ENCODE peak calls at places on chromosomes 1 and 21, in four cellular contexts. U is fibroblast of lung, Y is fibroblast of pulmonary artery, Q is amniotic stem cell. R is an unnamed sample.

GRCh38 chr1:225849905-225850304 is 32.3 kb downstream of the TMEM63A start:
- DNase-seq in U (no peak), Y (no peak), Q (no peak), R (no peak)

GRCh38 chr1:175072131-175072941 is 4.7 kb downstream of the TNN start:
- DNase-seq in U (peak; percentile 52), Y (peak; percentile 45), Q (peak; percentile 46), R (peak; percentile 5)

GRCh38 chr1:84721152-84721551 is 30.9 kb upstream of the SSX2IP start:
- DNase-seq in U (no peak), Y (peak; percentile 51), Q (peak; percentile 43), R (no peak)

GRCh38 chr21:42847051-42847707 is 32.2 kb downstream of the WDR4 start:
- DNase-seq in U (no peak), Y (no peak), Q (no peak), R (no peak)

GRCh38 chr1:164774819-164775654 is 216.1 kb downstream of the PBX1 start:
- DNase-seq in U (no peak), Y (no peak), Q (no peak), R (no peak)

GRCh38 chr1:2212167-2212541 is 16.0 kb upstream of the SKI start:
- DNase-seq in U (no peak), Y (no peak), Q (no peak), R (no peak)

GRCh38 chr1:246690100-246690499 is 34.1 kb upstream of the SCCPDH start:
- DNase-seq in U (no peak), Y (no peak), Q (no peak), R (no peak)

GRCh38 chr1:14997646-14998276 is 155.8 kb upstream of the TMEM51 start:
- DNase-seq in U (no peak), Y (no peak), Q (no peak), R (no peak)

GRCh38 chr1:45833361-45833760 is 29.9 kb downstream of the MAST2 start:
- DNase-seq in U (no peak), Y (no peak), Q (no peak), R (no peak)

GRCh38 chr1:23801338-23801748 is 789 bp upstream of the GALE start:
- DNase-seq in U (no peak), Y (no peak), Q (no peak), R (no peak)

GRCh38 chr1:38268226-38268625 is 221.6 kb upstream of the POU3F1 start:
- DNase-seq in U (no peak), Y (no peak), Q (no peak), R (no peak)

GRCh38 chr1:217211484-217211883 is 419.4 kb downstream of the GPATCH2 start:
- DNase-seq in U (no peak), Y (no peak), Q (no peak), R (no peak)

GRCh38 chr21:36105327-36105842 is 29.5 kb upstream of the CBR3 start:
- DNase-seq in U (no peak), Y (no peak), Q (no peak), R (no peak)

GRCh38 chr1:172143384-172144025 is 277.0 kb upstream of the C1orf105 start:
- DNase-seq in U (peak; percentile 89), Y (peak; percentile 92), Q (no peak), R (no peak)

GRCh38 chr1:113396585-113396984 is 6.3 kb downstream of the MAGI3 start:
- DNase-seq in U (peak; percentile 68), Y (peak; percentile 64), Q (peak; percentile 42), R (no peak)

GRCh38 chr1:78038071-78038470 is 7.7 kb upstream of the GIPC2 start:
- DNase-seq in U (peak; percentile 89), Y (peak; percentile 76), Q (no peak), R (no peak)

GRCh38 chr1:84145051-84145450 is 980 bp downstream of the PRKACB start:
- DNase-seq in U (no peak), Y (no peak), Q (no peak), R (no peak)

GRCh38 chr1:116902027-116902426 is 7.7 kb upstream of the PTGFRN start:
- DNase-seq in U (no peak), Y (no peak), Q (no peak), R (no peak)

GRCh38 chr1:223429313-223429731 is 36.1 kb downstream of the CCDC185 start:
- DNase-seq in U (no peak), Y (no peak), Q (no peak), R (no peak)

GRCh38 chr1:9444532-9444931 is 94.7 kb upstream of the SLC25A33 start:
- DNase-seq in U (no peak), Y (no peak), Q (no peak), R (no peak)

GRCh38 chr1:186683637-186684410 is 3.6 kb upstream of the PTGS2 start:
- DNase-seq in U (no peak), Y (no peak), Q (no peak), R (no peak)

GRCh38 chr21:37787456-37787855 is 128.8 kb downstream of the KCNJ6 start:
- DNase-seq in U (peak; percentile 84), Y (peak; percentile 87), Q (peak; percentile 36), R (peak; percentile 37)

GRCh38 chr1:107936498-107937481 is 28.2 kb downstream of the VAV3 start:
- DNase-seq in U (peak; percentile 93), Y (peak; percentile 95), Q (peak; percentile 49), R (peak; percentile 60)

GRCh38 chr1:204462229-204462561 is 32.4 kb downstream of the PIK3C2B start:
- DNase-seq in U (no peak), Y (no peak), Q (no peak), R (no peak)